ENCODE peak calls at places on chromosome 16, in eight cellular contexts. One of them, this sample, is unnamed.

GRCh38 chr16:58022601-58023371 is 2.8 kb upstream of the MMP15 start:
- DNase-seq in endodermal cell: no peak
- DNase-seq in AG08395: peak; percentile 84
- DNase-seq in neuronal stem cell: no peak
- DNase-seq in NCI-H1930: no peak
- DNase-seq in dorsolateral prefrontal cortex: peak; percentile 79
- DNase-seq in activated T-cell treated with anti-CD3 and anti-CD28 coated beads, Interleukin-2, amount 50 U/mL, for 72 hours: no peak
- DNase-seq in NCI-H1417: no peak
- DNase-seq in this sample: peak; percentile 42

GRCh38 chr16:47143677-47144558 is at the start of gene NETO2:
- DNase-seq in AG08395: peak; percentile 51
- DNase-seq in dorsolateral prefrontal cortex: no peak
- DNase-seq in endodermal cell: peak; percentile 90
- DNase-seq in neuronal stem cell: peak; percentile 52
- DNase-seq in NCI-H1930: peak; percentile 34
- DNase-seq in NCI-H1417: peak; percentile 52
- DNase-seq in activated T-cell treated with anti-CD3 and anti-CD28 coated beads, Interleukin-2, amount 50 U/mL, for 72 hours: peak; percentile 68
- DNase-seq in this sample: peak; percentile 82

GRCh38 chr16:80924372-80924978 is 82.2 kb downstream of the CMC2 start:
- DNase-seq in endodermal cell: peak; percentile 95
- DNase-seq in NCI-H1930: no peak
- DNase-seq in dorsolateral prefrontal cortex: no peak
- DNase-seq in activated T-cell treated with anti-CD3 and anti-CD28 coated beads, Interleukin-2, amount 50 U/mL, for 72 hours: peak; percentile 57
- DNase-seq in neuronal stem cell: peak; percentile 46
- DNase-seq in AG08395: peak; percentile 71
- DNase-seq in NCI-H1417: no peak
- DNase-seq in this sample: peak; percentile 82

GRCh38 chr16:26598061-26598460 is 468.7 kb upstream of the C16orf82 start:
- DNase-seq in activated T-cell treated with anti-CD3 and anti-CD28 coated beads, Interleukin-2, amount 50 U/mL, for 72 hours: peak; percentile 84
- DNase-seq in dorsolateral prefrontal cortex: no peak
- DNase-seq in AG08395: no peak
- DNase-seq in NCI-H1930: no peak
- DNase-seq in neuronal stem cell: no peak
- DNase-seq in endodermal cell: peak; percentile 81
- DNase-seq in NCI-H1417: no peak
- DNase-seq in this sample: peak; percentile 90

GRCh38 chr16:31886227-31886626 is 12.6 kb downstream of the ZNF267 start:
- DNase-seq in AG08395: no peak
- DNase-seq in activated T-cell treated with anti-CD3 and anti-CD28 coated beads, Interleukin-2, amount 50 U/mL, for 72 hours: no peak
- DNase-seq in dorsolateral prefrontal cortex: no peak
- DNase-seq in endodermal cell: no peak
- DNase-seq in neuronal stem cell: no peak
- DNase-seq in NCI-H1417: no peak
- DNase-seq in NCI-H1930: no peak
- DNase-seq in this sample: no peak

GRCh38 chr16:81879625-81880024 is 100.5 kb downstream of the PLCG2 start:
- DNase-seq in neuronal stem cell: peak; percentile 8
- DNase-seq in dorsolateral prefrontal cortex: no peak
- DNase-seq in NCI-H1930: no peak
- DNase-seq in endodermal cell: peak; percentile 64
- DNase-seq in NCI-H1417: no peak
- DNase-seq in activated T-cell treated with anti-CD3 and anti-CD28 coated beads, Interleukin-2, amount 50 U/mL, for 72 hours: peak; percentile 9
- DNase-seq in AG08395: no peak
- DNase-seq in this sample: peak; percentile 19

GRCh38 chr16:31528726-31529397 is 1.2 kb downstream of the AHSP start:
- DNase-seq in dorsolateral prefrontal cortex: no peak
- DNase-seq in neuronal stem cell: no peak
- DNase-seq in AG08395: peak; percentile 67
- DNase-seq in activated T-cell treated with anti-CD3 and anti-CD28 coated beads, Interleukin-2, amount 50 U/mL, for 72 hours: no peak
- DNase-seq in endodermal cell: peak; percentile 65
- DNase-seq in NCI-H1930: no peak
- DNase-seq in NCI-H1417: no peak
- DNase-seq in this sample: peak; percentile 18

GRCh38 chr16:7206469-7206868 is 126.2 kb upstream of the RBFOX1 start:
- DNase-seq in NCI-H1930: no peak
- DNase-seq in AG08395: no peak
- DNase-seq in endodermal cell: no peak
- DNase-seq in dorsolateral prefrontal cortex: no peak
- DNase-seq in activated T-cell treated with anti-CD3 and anti-CD28 coated beads, Interleukin-2, amount 50 U/mL, for 72 hours: no peak
- DNase-seq in NCI-H1417: no peak
- DNase-seq in neuronal stem cell: no peak
- DNase-seq in this sample: no peak

GRCh38 chr16:82638095-82638798 is 11.5 kb downstream of the CDH13 start:
- DNase-seq in dorsolateral prefrontal cortex: no peak
- DNase-seq in AG08395: no peak
- DNase-seq in endodermal cell: no peak
- DNase-seq in neuronal stem cell: no peak
- DNase-seq in NCI-H1417: no peak
- DNase-seq in activated T-cell treated with anti-CD3 and anti-CD28 coated beads, Interleukin-2, amount 50 U/mL, for 72 hours: no peak
- DNase-seq in NCI-H1930: no peak
- DNase-seq in this sample: no peak

GRCh38 chr16:76450890-76451289 is 173.7 kb downstream of the CNTNAP4 start:
- DNase-seq in endodermal cell: no peak
- DNase-seq in AG08395: no peak
- DNase-seq in NCI-H1417: no peak
- DNase-seq in activated T-cell treated with anti-CD3 and anti-CD28 coated beads, Interleukin-2, amount 50 U/mL, for 72 hours: no peak
- DNase-seq in dorsolateral prefrontal cortex: no peak
- DNase-seq in neuronal stem cell: no peak
- DNase-seq in NCI-H1930: no peak
- DNase-seq in this sample: no peak

GRCh38 chr16:69160192-69160591 is 26.8 kb upstream of the SNTB2 start:
- DNase-seq in neuronal stem cell: no peak
- DNase-seq in AG08395: no peak
- DNase-seq in activated T-cell treated with anti-CD3 and anti-CD28 coated beads, Interleukin-2, amount 50 U/mL, for 72 hours: no peak
- DNase-seq in NCI-H1930: no peak
- DNase-seq in endodermal cell: no peak
- DNase-seq in NCI-H1417: no peak
- DNase-seq in dorsolateral prefrontal cortex: no peak
- DNase-seq in this sample: no peak

GRCh38 chr16:31298958-31299357 is 39.2 kb downstream of the ITGAM start:
- DNase-seq in dorsolateral prefrontal cortex: no peak
- DNase-seq in endodermal cell: no peak
- DNase-seq in NCI-H1417: no peak
- DNase-seq in AG08395: no peak
- DNase-seq in activated T-cell treated with anti-CD3 and anti-CD28 coated beads, Interleukin-2, amount 50 U/mL, for 72 hours: no peak
- DNase-seq in neuronal stem cell: no peak
- DNase-seq in NCI-H1930: no peak
- DNase-seq in this sample: no peak

GRCh38 chr16:89430436-89431157 is 59.8 kb downstream of the ANKRD11 start:
- DNase-seq in endodermal cell: no peak
- DNase-seq in NCI-H1930: no peak
- DNase-seq in neuronal stem cell: no peak
- DNase-seq in dorsolateral prefrontal cortex: no peak
- DNase-seq in NCI-H1417: no peak
- DNase-seq in AG08395: no peak
- DNase-seq in activated T-cell treated with anti-CD3 and anti-CD28 coated beads, Interleukin-2, amount 50 U/mL, for 72 hours: no peak
- DNase-seq in this sample: no peak

GRCh38 chr16:52069866-52070265 is 477.1 kb downstream of the TOX3 start:
- DNase-seq in dorsolateral prefrontal cortex: no peak
- DNase-seq in NCI-H1930: peak; percentile 4
- DNase-seq in activated T-cell treated with anti-CD3 and anti-CD28 coated beads, Interleukin-2, amount 50 U/mL, for 72 hours: no peak
- DNase-seq in AG08395: peak; percentile 15
- DNase-seq in endodermal cell: peak; percentile 53
- DNase-seq in NCI-H1417: peak; percentile 49
- DNase-seq in neuronal stem cell: peak; percentile 40
- DNase-seq in this sample: peak; percentile 73

GRCh38 chr16:78113258-78113657 is 13.8 kb downstream of the WWOX start:
- DNase-seq in neuronal stem cell: no peak
- DNase-seq in NCI-H1417: no peak
- DNase-seq in activated T-cell treated with anti-CD3 and anti-CD28 coated beads, Interleukin-2, amount 50 U/mL, for 72 hours: no peak
- DNase-seq in NCI-H1930: no peak
- DNase-seq in dorsolateral prefrontal cortex: no peak
- DNase-seq in AG08395: no peak
- DNase-seq in endodermal cell: no peak
- DNase-seq in this sample: no peak

GRCh38 chr16:49608801-49609200 is 235.2 kb downstream of the C16orf78 start:
- DNase-seq in NCI-H1930: no peak
- DNase-seq in NCI-H1417: no peak
- DNase-seq in activated T-cell treated with anti-CD3 and anti-CD28 coated beads, Interleukin-2, amount 50 U/mL, for 72 hours: no peak
- DNase-seq in dorsolateral prefrontal cortex: no peak
- DNase-seq in endodermal cell: peak; percentile 72
- DNase-seq in neuronal stem cell: no peak
- DNase-seq in AG08395: peak; percentile 66
- DNase-seq in this sample: peak; percentile 78